ENCODE peak calls at places on chromosome 5, in four cellular contexts. F is SHP77 treated with DMSO at 0.1 percent for 48 hours; M is ACHN; I is stimulated activated naive CD4-positive, alpha-beta T cell. Q is an unnamed sample.

GRCh38 chr5:54517174-54517511 is 416 bp upstream of the SNX18 start:
- DNase-seq in F (no peak), M (no peak), I (no peak), Q (no peak)

GRCh38 chr5:86909461-86909881 is 291.7 kb downstream of the COX7C start:
- DNase-seq in F (no peak), M (no peak), I (no peak), Q (no peak)

GRCh38 chr5:157159209-157159751 is 6.8 kb downstream of the GARIN3 start:
- DNase-seq in F (no peak), M (no peak), I (peak), Q (no peak)

GRCh38 chr5:85760519-85760918 is 857.2 kb upstream of the COX7C start:
- DNase-seq in F (no peak), M (no peak), I (no peak), Q (no peak)

GRCh38 chr5:111997308-111998159 is 240.5 kb upstream of the NREP start:
- DNase-seq in F (no peak), M (peak), I (no peak), Q (no peak)

GRCh38 chr5:33734541-33734940 is 157.2 kb downstream of the ADAMTS12 start:
- DNase-seq in F (no peak), M (no peak), I (no peak), Q (no peak)

GRCh38 chr5:180868960-180869359 is 7.9 kb upstream of the ZFP62 start:
- DNase-seq in F (peak), M (peak), I (peak), Q (no peak)

GRCh38 chr5:1909346-1909985 is 26.7 kb upstream of the IRX4 start:
- DNase-seq in F (no peak), M (no peak), I (no peak), Q (no peak)

GRCh38 chr5:68962632-68963484 is 131.0 kb upstream of the SLC30A5 start:
- DNase-seq in F (peak), M (peak), I (no peak), Q (peak)

GRCh38 chr5:122332589-122333555 is 20.8 kb downstream of the SNCAIP start:
- DNase-seq in F (no peak), M (no peak), I (no peak), Q (no peak)

GRCh38 chr5:138910546-138911185 is 35.5 kb upstream of the LRRTM2 start:
- DNase-seq in F (no peak), M (no peak), I (no peak), Q (no peak)

GRCh38 chr5:115068239-115069086 is 101.2 kb downstream of the TRIM36 start:
- DNase-seq in F (peak), M (peak), I (no peak), Q (no peak)

GRCh38 chr5:145204741-145205140 is 630.4 kb downstream of the PRELID2 start:
- DNase-seq in F (no peak), M (no peak), I (no peak), Q (no peak)

GRCh38 chr5:79568632-79569190 is 43.5 kb upstream of the TENT2 start:
- DNase-seq in F (no peak), M (no peak), I (no peak), Q (no peak)

GRCh38 chr5:96957125-96958041 is 21.5 kb downstream of the LNPEP start:
- DNase-seq in F (no peak), M (no peak), I (no peak), Q (no peak)

GRCh38 chr5:88786789-88787188 is 96.2 kb downstream of the MEF2C start:
- DNase-seq in F (no peak), M (no peak), I (no peak), Q (no peak)

GRCh38 chr5:6737043-6737941 is 24.1 kb downstream of the TENT4A start:
- DNase-seq in F (no peak), M (no peak), I (no peak), Q (no peak)

GRCh38 chr5:5271606-5272321 is 131.6 kb downstream of the ADAMTS16 start:
- DNase-seq in F (no peak), M (no peak), I (no peak), Q (no peak)

GRCh38 chr5:60710362-60710761 is 10.4 kb upstream of the DEPDC1B start:
- DNase-seq in F (no peak), M (no peak), I (no peak), Q (no peak)

GRCh38 chr5:180494510-180495181 is 467 bp downstream of the CNOT6 start:
- DNase-seq in F (no peak), M (peak), I (no peak), Q (no peak)

GRCh38 chr5:124662261-124662781 is 84.1 kb downstream of the ZNF608 start:
- DNase-seq in F (peak), M (peak), I (no peak), Q (peak)

GRCh38 chr5:79561525-79561893 is 47.6 kb upstream of the HOMER1 start:
- DNase-seq in F (no peak), M (no peak), I (no peak), Q (no peak)

GRCh38 chr5:93909356-93909755 is 168.0 kb upstream of the POU5F2 start:
- DNase-seq in F (peak), M (peak), I (no peak), Q (no peak)

GRCh38 chr5:180599981-180600553 is 8.8 kb upstream of the SCGB3A1 start:
- DNase-seq in F (no peak), M (no peak), I (no peak), Q (no peak)

GRCh38 chr5:180340856-180341255 is 12.3 kb downstream of the GFPT2 start:
- DNase-seq in F (no peak), M (no peak), I (no peak), Q (no peak)

GRCh38 chr5:142725231-142726187 is 39.6 kb upstream of the FGF1 start:
- DNase-seq in F (no peak), M (no peak), I (no peak), Q (no peak)

Q was measured in NCI-H510A.